ENCODE peak calls at places on chromosomes 5 and 9, in five cellular contexts. One of them, this sample, is unnamed.

GRCh38 chr5:32110081-32110696 is 63.9 kb downstream of the GOLPH3 start:
- DNase-seq in NCI-H2171: no peak
- DNase-seq in NCI-H1105: no peak
- DNase-seq in smooth muscle cell of the brain vasculature: no peak
- DNase-seq in HuH-7: no peak
- DNase-seq in this sample: no peak

GRCh38 chr5:35857004-35857345 is 284 bp downstream of the IL7R start:
- DNase-seq in NCI-H2171: no peak
- DNase-seq in NCI-H1105: no peak
- DNase-seq in HuH-7: no peak
- DNase-seq in smooth muscle cell of the brain vasculature: no peak
- DNase-seq in this sample: no peak

GRCh38 chr5:90548069-90548593 is 10.5 kb upstream of the ADGRV1 start:
- DNase-seq in NCI-H1105: peak
- DNase-seq in smooth muscle cell of the brain vasculature: no peak
- DNase-seq in NCI-H2171: no peak
- DNase-seq in HuH-7: peak
- DNase-seq in this sample: peak

GRCh38 chr5:95369796-95370195 is 21.4 kb upstream of the FAM81B start:
- DNase-seq in NCI-H2171: no peak
- DNase-seq in HuH-7: no peak
- DNase-seq in NCI-H1105: no peak
- DNase-seq in smooth muscle cell of the brain vasculature: no peak
- DNase-seq in this sample: no peak

GRCh38 chr5:132177691-132178149 is 49.9 kb downstream of the P4HA2 start:
- DNase-seq in HuH-7: no peak
- DNase-seq in NCI-H1105: no peak
- DNase-seq in NCI-H2171: no peak
- DNase-seq in smooth muscle cell of the brain vasculature: no peak
- DNase-seq in this sample: no peak

GRCh38 chr5:17896605-17897004 is 262.3 kb downstream of the TAF11L14 start:
- DNase-seq in HuH-7: no peak
- DNase-seq in NCI-H2171: no peak
- DNase-seq in NCI-H1105: no peak
- DNase-seq in smooth muscle cell of the brain vasculature: no peak
- DNase-seq in this sample: peak

GRCh38 chr5:181052526-181052927 is 12.5 kb downstream of the BTNL9 start:
- DNase-seq in NCI-H1105: no peak
- DNase-seq in NCI-H2171: no peak
- DNase-seq in HuH-7: no peak
- DNase-seq in smooth muscle cell of the brain vasculature: no peak
- DNase-seq in this sample: no peak

GRCh38 chr5:73666891-73667290 is 40.9 kb downstream of the ARHGEF28 start:
- DNase-seq in NCI-H2171: no peak
- DNase-seq in HuH-7: no peak
- DNase-seq in NCI-H1105: no peak
- DNase-seq in smooth muscle cell of the brain vasculature: no peak
- DNase-seq in this sample: no peak

GRCh38 chr5:73412597-73412988 is 36.0 kb downstream of the FOXD1 start:
- DNase-seq in HuH-7: no peak
- DNase-seq in NCI-H1105: no peak
- DNase-seq in smooth muscle cell of the brain vasculature: no peak
- DNase-seq in NCI-H2171: no peak
- DNase-seq in this sample: no peak

GRCh38 chr5:150112211-150113046 is 26.1 kb upstream of the CSF1R start:
- DNase-seq in smooth muscle cell of the brain vasculature: peak
- DNase-seq in NCI-H2171: no peak
- DNase-seq in HuH-7: no peak
- DNase-seq in NCI-H1105: no peak
- DNase-seq in this sample: peak

GRCh38 chr5:172860520-172861443 is 26.7 kb downstream of the ERGIC1 start:
- DNase-seq in NCI-H1105: no peak
- DNase-seq in NCI-H2171: no peak
- DNase-seq in HuH-7: no peak
- DNase-seq in smooth muscle cell of the brain vasculature: no peak
- DNase-seq in this sample: no peak

GRCh38 chr9:91043786-91044185 is 242.2 kb downstream of the SYK start:
- DNase-seq in smooth muscle cell of the brain vasculature: no peak
- DNase-seq in HuH-7: no peak
- DNase-seq in NCI-H2171: no peak
- DNase-seq in NCI-H1105: no peak
- DNase-seq in this sample: no peak

GRCh38 chr9:91071185-91071990 is 269.8 kb downstream of the SYK start:
- DNase-seq in NCI-H2171: no peak
- DNase-seq in smooth muscle cell of the brain vasculature: no peak
- DNase-seq in HuH-7: no peak
- DNase-seq in NCI-H1105: no peak
- DNase-seq in this sample: peak

This sample was measured in hepatocyte.